ENCODE peak calls at places on chromosomes 11 and 22, in ten cellular contexts. H, I, D, P, B, J, K, Y, X and T are unnamed samples.

GRCh38 chr11:75356613-75357012 is 5.2 kb upstream of the ARRB1 start:
- DNase-seq in H (no peak), I (no peak), D (no peak), P (no peak), B (no peak), J (no peak), K (no peak), Y (no peak), X (no peak), T (peak; percentile 51)

GRCh38 chr11:10891321-10891720 is 33.5 kb upstream of the ZBED5 start:
- DNase-seq in H (no peak), I (no peak), D (no peak), P (no peak), B (no peak), J (no peak), K (no peak), Y (no peak), X (no peak), T (no peak)

GRCh38 chr22:45916515-45916914 is 60.4 kb downstream of the WNT7B start:
- DNase-seq in H (no peak), I (no peak), D (no peak), P (no peak), B (no peak), J (no peak), K (no peak), Y (no peak), X (no peak), T (no peak)

GRCh38 chr11:102925988-102926387 is 29.5 kb downstream of the MMP13 start:
- DNase-seq in H (no peak), I (no peak), D (no peak), P (no peak), B (no peak), J (no peak), K (no peak), Y (no peak), X (no peak), T (no peak)

GRCh38 chr11:3947084-3947483 is 91.6 kb downstream of the STIM1 start:
- DNase-seq in H (peak; percentile 76), I (no peak), D (no peak), P (no peak), B (peak; percentile 60), J (no peak), K (no peak), Y (no peak), X (no peak), T (peak; percentile 78)

GRCh38 chr22:31753005-31753633 is 700 bp upstream of the DEPDC5 start:
- DNase-seq in H (no peak), I (peak; percentile 72), D (peak; percentile 64), P (no peak), B (no peak), J (no peak), K (peak; percentile 89), Y (peak; percentile 37), X (peak; percentile 37), T (no peak)

GRCh38 chr11:119529063-119529845 is 106.3 kb upstream of the THY1 start:
- DNase-seq in H (no peak), I (peak; percentile 25), D (no peak), P (no peak), B (no peak), J (no peak), K (peak; percentile 59), Y (no peak), X (no peak), T (no peak)

GRCh38 chr11:47955356-47955755 is 25.0 kb upstream of the PTPRJ start:
- DNase-seq in H (no peak), I (no peak), D (no peak), P (no peak), B (no peak), J (no peak), K (no peak), Y (no peak), X (no peak), T (no peak)

GRCh38 chr11:47337229-47337924 is 15.1 kb downstream of the MYBPC3 start:
- DNase-seq in H (no peak), I (no peak), D (no peak), P (no peak), B (no peak), J (no peak), K (no peak), Y (no peak), X (no peak), T (no peak)

GRCh38 chr11:9893474-9893873 is 229.6 kb downstream of the SWAP70 start:
- DNase-seq in H (no peak), I (no peak), D (no peak), P (no peak), B (peak; percentile 7), J (no peak), K (no peak), Y (no peak), X (no peak), T (no peak)

GRCh38 chr22:37045958-37046357 is 5.6 kb upstream of the KCTD17 start:
- DNase-seq in H (no peak), I (no peak), D (no peak), P (no peak), B (peak; percentile 46), J (no peak), K (no peak), Y (no peak), X (no peak), T (peak; percentile 66)

GRCh38 chr11:57711414-57712255 is at the start of gene MED19:
- DNase-seq in H (peak; percentile 48), I (no peak), D (peak; percentile 54), P (peak; percentile 91), B (peak; percentile 71), J (peak; percentile 29), K (peak; percentile 95), Y (peak; percentile 73), X (peak; percentile 80), T (peak; percentile 65)

GRCh38 chr11:116777056-116777455 is 4.3 kb upstream of the BUD13 start:
- DNase-seq in H (no peak), I (no peak), D (no peak), P (no peak), B (no peak), J (no peak), K (no peak), Y (no peak), X (no peak), T (no peak)

GRCh38 chr22:49047461-49047860 is 780.2 kb downstream of the BRD1 start:
- DNase-seq in H (no peak), I (no peak), D (no peak), P (no peak), B (no peak), J (no peak), K (no peak), Y (no peak), X (no peak), T (no peak)

GRCh38 chr22:49046000-49046545 is 781.6 kb downstream of the BRD1 start:
- DNase-seq in H (no peak), I (peak; percentile 52), D (no peak), P (no peak), B (no peak), J (no peak), K (no peak), Y (no peak), X (no peak), T (no peak)

GRCh38 chr22:49045276-49045675 is 782.4 kb downstream of the BRD1 start:
- DNase-seq in H (no peak), I (peak; percentile 44), D (no peak), P (no peak), B (no peak), J (no peak), K (no peak), Y (no peak), X (no peak), T (no peak)

GRCh38 chr22:49048591-49048990 is 779.1 kb downstream of the BRD1 start:
- DNase-seq in H (no peak), I (peak; percentile 48), D (no peak), P (no peak), B (no peak), J (no peak), K (no peak), Y (no peak), X (no peak), T (no peak)

GRCh38 chr22:49046546-49047305 is 780.9 kb downstream of the BRD1 start:
- DNase-seq in H (no peak), I (peak; percentile 61), D (no peak), P (no peak), B (no peak), J (no peak), K (no peak), Y (peak; percentile 42), X (no peak), T (no peak)
- TF ChIP-seq CTCF in H (peak; percentile 21), I (no peak), D (no peak), P (peak; percentile 20), B (no peak), J (no peak), K (peak; percentile 25), Y (peak; percentile 44), X (peak; percentile 54), T (no peak)

GRCh38 chr11:64637346-64638016 is 46.5 kb downstream of the SLC22A12 start:
- DNase-seq in H (no peak), I (no peak), D (no peak), P (no peak), B (no peak), J (no peak), K (no peak), Y (no peak), X (no peak), T (no peak)
- H3K4me3 ChIP-seq in H (no peak overlapping the region), I (no peak overlapping the region), D (no peak overlapping the region), P (no peak overlapping the region), B (no peak overlapping the region), J (no peak overlapping the region), K (peak overlapping the region; percentile 20), Y (no peak overlapping the region), X (peak overlapping the region; percentile 41), T (no peak overlapping the region)

GRCh38 chr22:25774575-25775026 is 32.6 kb downstream of the MYO18B start:
- DNase-seq in H (no peak), I (no peak), D (no peak), P (no peak), B (no peak), J (no peak), K (no peak), Y (no peak), X (no peak), T (no peak)
- TF ChIP-seq CTCF in H (peak; percentile 56), I (no peak), D (peak; percentile 26), P (peak; percentile 76), B (peak; percentile 49), J (peak; percentile 60), K (peak; percentile 35), Y (peak; percentile 20), X (peak; percentile 40), T (peak; percentile 44)

GRCh38 chr22:23215294-23216204 is 35.2 kb downstream of the BCR start:
- DNase-seq in H (no peak), I (no peak), D (no peak), P (peak; percentile 21), B (peak; percentile 23), J (no peak), K (peak; percentile 39), Y (no peak), X (no peak), T (peak; percentile 39)

GRCh38 chr22:23212061-23213030 is 32.0 kb downstream of the BCR start:
- DNase-seq in H (no peak), I (no peak), D (no peak), P (no peak), B (no peak), J (no peak), K (peak; percentile 56), Y (no peak), X (no peak), T (no peak)

GRCh38 chr22:23214398-23214797 is 34.1 kb downstream of the BCR start:
- DNase-seq in H (no peak), I (no peak), D (no peak), P (no peak), B (no peak), J (no peak), K (peak; percentile 47), Y (no peak), X (no peak), T (no peak)

GRCh38 chr22:23213031-23213555 is 32.8 kb downstream of the BCR start:
- DNase-seq in H (no peak), I (no peak), D (no peak), P (no peak), B (no peak), J (no peak), K (peak; percentile 51), Y (no peak), X (no peak), T (no peak)

GRCh38 chr22:23213581-23214341 is 33.5 kb downstream of the BCR start:
- DNase-seq in H (no peak), I (no peak), D (no peak), P (no peak), B (no peak), J (no peak), K (peak; percentile 0), Y (no peak), X (no peak), T (no peak)
- H3K4me3 ChIP-seq in H (no peak overlapping the region), I (no peak overlapping the region), D (no peak overlapping the region), P (no peak overlapping the region), B (no peak overlapping the region), J (no peak overlapping the region), K (no peak overlapping the region), Y (no peak overlapping the region), X (no peak overlapping the region), T (no peak overlapping the region)